ENCODE peak calls at places on chromosomes 5 and 9, in six cellular contexts. Z is pancreas, G is cardiac muscle cell, U is HepG2, J is heart right ventricle, A is sigmoid colon. N is an unnamed sample. For H3K4me1, the result is how much of the 10 kb centered on the place peaks cover.

GRCh38 chr5:64635056-64635686 is 55.1 kb upstream of the SHISAL2B start:
- DNase-seq in Z (no peak), G (peak), U (no peak), J (no peak), A (no peak), N (no peak)

GRCh38 chr5:76414788-76415187 is 11.7 kb downstream of the IQGAP2 start:
- DNase-seq in Z (no peak), G (no peak), U (peak), J (no peak), A (no peak), N (no peak)

GRCh38 chr9:123511326-123511974 is 155.5 kb downstream of the CRB2 start:
- DNase-seq in Z (no peak), G (no peak), U (no peak), J (no peak), A (no peak), N (no peak)

GRCh38 chr5:172562443-172562842 is 78.6 kb upstream of the NEURL1B start:
- DNase-seq in Z (no peak), G (no peak), U (no peak), J (no peak), A (no peak), N (no peak)

GRCh38 chr9:129328357-129329103 is 150.5 kb upstream of the IER5L start:
- DNase-seq in Z (no peak), G (peak), U (no peak), J (no peak), A (peak), N (peak)

GRCh38 chr5:122120493-122120892 is 8.9 kb upstream of the ZNF474 start:
- DNase-seq in Z (no peak), G (no peak), U (no peak), J (no peak), A (no peak), N (no peak)

GRCh38 chr9:76438841-76439588 is 20.0 kb upstream of the GCNT1 start:
- DNase-seq in Z (no peak), G (no peak), U (no peak), J (no peak), A (no peak), N (no peak)

GRCh38 chr9:133403766-133404439 is 13.9 kb downstream of the REXO4 start:
- DNase-seq in Z (peak), G (peak), U (peak), J (no peak), A (no peak), N (no peak)

GRCh38 chr9:9998491-9999287 is 614.1 kb downstream of the PTPRD start:
- DNase-seq in Z (no peak), G (no peak), U (peak), J (no peak), A (no peak), N (no peak)

GRCh38 chr5:140073296-140073695 is 30.2 kb upstream of the NRG2 start:
- DNase-seq in Z (no peak), G (peak), U (no peak), J (no peak), A (no peak), N (no peak)

GRCh38 chr5:107514305-107514704 is 156.4 kb downstream of the EFNA5 start:
- DNase-seq in Z (no peak), G (no peak), U (no peak), J (no peak), A (no peak), N (no peak)

GRCh38 chr5:93585054-93585751 is 2.2 kb downstream of the NR2F1 start:
- DNase-seq in Z (peak), G (peak), U (no peak), J (no peak), A (peak), N (peak)

GRCh38 chr5:135502836-135503520 is 32.8 kb downstream of the NEUROG1 start:
- DNase-seq in Z (no peak), G (no peak), U (no peak), J (no peak), A (no peak), N (no peak)

GRCh38 chr5:148805323-148806290 is 20.8 kb upstream of the ADRB2 start:
- DNase-seq in Z (no peak), G (no peak), U (no peak), J (peak), A (no peak), N (no peak)

GRCh38 chr5:71600783-71601182 is 13.6 kb downstream of the MCCC2 start:
- DNase-seq in Z (no peak), G (peak), U (no peak), J (no peak), A (no peak), N (no peak)

GRCh38 chr5:17238521-17239041 is 21.1 kb downstream of the BASP1 start:
- DNase-seq in Z (no peak), G (peak), U (no peak), J (no peak), A (no peak), N (no peak)

GRCh38 chr5:157994906-157995519 is 136.1 kb upstream of the CLINT1 start:
- DNase-seq in Z (peak), G (peak), U (peak), J (peak), A (peak), N (peak)

GRCh38 chr5:38591450-38591849 is 35.0 kb upstream of the LIFR start:
- DNase-seq in Z (no peak), G (no peak), U (no peak), J (no peak), A (no peak), N (no peak)

GRCh38 chr9:88458716-88459115 is 70.5 kb downstream of the SPIN1 start:
- DNase-seq in Z (no peak), G (peak), U (no peak), J (no peak), A (no peak), N (no peak)

GRCh38 chr5:181167814-181168488 is 20.6 kb downstream of the OR2V2 start:
- DNase-seq in Z (no peak), G (no peak), U (no peak), J (no peak), A (no peak), N (no peak)

GRCh38 chr5:37717613-37718431 is 122.0 kb downstream of the GDNF start:
- DNase-seq in Z (peak), G (peak), U (peak), J (peak), A (peak), N (peak)

GRCh38 chr5:7018144-7018543 is 304.9 kb downstream of the TENT4A start:
- DNase-seq in Z (no peak), G (no peak), U (no peak), J (no peak), A (no peak), N (no peak)

GRCh38 chr9:134982311-134982710 is 64.6 kb upstream of the FCN1 start:
- DNase-seq in Z (no peak), G (no peak), U (no peak), J (no peak), A (peak), N (no peak)

GRCh38 chr9:132516301-132516700 is 66.1 kb upstream of the BARHL1 start:
- DNase-seq in Z (no peak), G (no peak), U (no peak), J (no peak), A (no peak), N (no peak)

GRCh38 chr5:6408627-6409446 is 30.5 kb upstream of the MED10 start:
- DNase-seq in Z (no peak), G (peak), U (no peak), J (no peak), A (no peak), N (no peak)

GRCh38 chr9:127825319-127826051 is 22.8 kb downstream of the FPGS start:
- DNase-seq in Z (peak), G (no peak), U (peak), J (no peak), A (peak), N (no peak)

GRCh38 chr5:150636391-150637244 is 3.8 kb upstream of the SYNPO start:
- DNase-seq in Z (peak), G (peak), U (no peak), J (peak), A (peak), N (peak)

GRCh38 chr9:134268308-134268724 is 57.9 kb upstream of the RXRA start:
- DNase-seq in Z (no peak), G (no peak), U (peak), J (no peak), A (no peak), N (no peak)

GRCh38 chr9:96688215-96688614 is 33.1 kb upstream of the PRXL2C start:
- DNase-seq in Z (no peak), G (no peak), U (no peak), J (no peak), A (no peak), N (no peak)

GRCh38 chr9:111118256-111118950 is 80.1 kb upstream of the LPAR1 start:
- DNase-seq in Z (no peak), G (no peak), U (no peak), J (no peak), A (no peak), N (no peak)
- H3K4me1 ChIP-seq in Z (under half), G (under half), U (under half), J (under half), A (under half), N (under half)

GRCh38 chr5:10702911-10703491 is 58.0 kb downstream of the DAP start:
- DNase-seq in Z (peak), G (peak), U (no peak), J (no peak), A (no peak), N (no peak)

GRCh38 chr5:10705736-10706135 is 55.3 kb downstream of the DAP start:
- DNase-seq in Z (no peak), G (no peak), U (no peak), J (no peak), A (no peak), N (no peak)

GRCh38 chr5:10706326-10706725 is 54.7 kb downstream of the DAP start:
- DNase-seq in Z (no peak), G (no peak), U (no peak), J (no peak), A (no peak), N (no peak)

GRCh38 chr5:10703676-10704075 is 57.4 kb downstream of the DAP start:
- DNase-seq in Z (peak), G (no peak), U (no peak), J (no peak), A (no peak), N (no peak)

DNA sequence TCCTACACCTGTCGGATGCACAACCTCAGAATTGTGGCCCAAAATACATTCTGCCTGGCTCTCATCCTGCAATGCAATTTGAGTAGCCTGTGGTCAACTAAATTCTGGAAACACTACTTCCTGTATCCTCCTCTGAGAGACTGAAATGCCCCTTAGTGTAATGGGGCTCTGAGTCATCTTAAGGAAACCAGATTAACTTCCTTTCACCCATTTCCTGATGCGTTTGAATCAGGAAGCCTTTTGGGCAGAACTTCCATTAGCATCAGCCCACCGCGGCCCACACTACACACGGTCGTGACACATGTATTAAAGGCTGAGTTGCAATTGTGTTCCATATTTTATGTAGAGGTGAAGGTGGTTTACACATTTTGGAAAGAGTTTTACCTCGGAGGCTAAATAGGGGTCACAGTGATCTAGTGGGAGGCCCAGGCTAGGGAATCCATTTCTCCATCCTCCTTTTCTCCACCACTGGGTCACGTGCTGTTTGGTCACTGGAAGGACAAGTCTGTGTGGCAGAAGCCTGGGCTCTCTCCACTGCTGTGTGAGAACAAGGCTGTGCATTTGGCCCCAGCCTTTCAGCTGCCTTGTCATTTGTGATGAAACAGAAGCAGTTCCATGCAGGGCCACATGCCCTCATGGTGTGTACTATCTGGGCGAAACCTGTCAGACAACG is 55.9 kb downstream of the DAP start:
- DNase-seq in Z (no peak), G (peak), U (no peak), J (no peak), A (no peak), N (no peak)
- TF ChIP-seq CTCF in Z (no peak), G (no peak), U (no peak), J (no peak), A (no peak), N (no peak)

GRCh38 chr5:131280417-131280816 is 16.6 kb downstream of the CDC42SE2 start:
- DNase-seq in Z (no peak), G (peak), U (no peak), J (no peak), A (no peak), N (no peak)

GRCh38 chr5:131281133-131281867 is 17.4 kb downstream of the CDC42SE2 start:
- DNase-seq in Z (no peak), G (no peak), U (peak), J (no peak), A (no peak), N (no peak)

GRCh38 chr5:131279209-131279608 is 15.4 kb downstream of the CDC42SE2 start:
- DNase-seq in Z (no peak), G (no peak), U (no peak), J (no peak), A (no peak), N (no peak)

GRCh38 chr5:131281868-131282234 is 18.0 kb downstream of the CDC42SE2 start:
- DNase-seq in Z (no peak), G (no peak), U (no peak), J (no peak), A (no peak), N (no peak)

DNA sequence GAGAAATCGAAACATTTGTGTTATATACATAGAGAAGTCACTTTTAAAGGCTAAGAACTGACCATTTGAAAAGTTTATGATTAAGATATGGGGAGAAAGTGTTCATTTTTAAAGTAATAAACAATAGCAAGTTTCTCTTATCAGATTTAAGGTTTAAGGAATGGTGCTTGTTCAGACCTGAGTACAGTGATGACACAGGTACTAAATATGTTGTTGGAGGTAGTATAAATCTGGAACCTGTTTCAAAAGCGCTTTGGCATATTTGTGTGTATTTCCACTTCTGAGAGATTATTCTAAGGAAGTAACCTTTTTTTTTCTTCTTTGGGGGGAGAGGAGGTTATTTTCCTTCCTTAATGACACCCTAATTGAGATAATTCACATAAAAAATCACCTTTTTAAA is 18.4 kb downstream of the CDC42SE2 start:
- DNase-seq in Z (no peak), G (no peak), U (no peak), J (no peak), A (no peak), N (no peak)
- H3K27ac ChIP-seq in Z (peak), G (no peak), U (peak), J (no peak), A (no peak), N (no peak)

DNA sequence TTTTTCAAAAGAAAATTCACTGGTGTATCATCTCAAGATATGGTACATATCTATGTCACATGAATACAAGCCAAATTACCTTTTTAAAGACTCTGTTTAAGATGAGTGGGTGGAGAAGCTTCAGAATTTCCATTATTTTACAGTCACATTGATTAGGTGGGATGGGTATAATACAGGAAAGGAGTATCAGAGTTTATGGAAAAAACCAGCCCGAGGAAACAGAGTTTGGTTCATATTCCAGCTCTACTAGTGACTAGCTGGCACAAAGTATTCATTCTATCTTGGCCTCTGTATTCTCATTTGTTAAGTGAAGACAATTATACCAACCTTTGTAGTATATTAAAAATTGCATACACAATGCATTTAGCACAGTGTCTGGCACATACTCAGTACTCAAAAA is 46.5 kb upstream of the CDK5RAP2 start:
- DNase-seq in Z (no peak), G (no peak), U (no peak), J (no peak), A (no peak), N (no peak)
- H3K4me1 ChIP-seq in Z (under half), G (under half), U (under half), J (under half), A (under half), N (under half)

N was measured in ovary.